ENCODE peak calls at places on chromosomes 3 and 15, in nine cellular contexts. U is left ventricle myocardium inferior, T is WERI-Rb-1, N is Calu3, F is mesothelial cell of epicardium, Y is cardiac fibroblast, E is endothelial cell, B is GM20000, R is AG09319. H is an unnamed sample.

GRCh38 chr3:68878322-68878721 is 54.0 kb downstream of the TAFA4 start:
- DNase-seq in U (no peak), T (no peak), N (peak), F (no peak), Y (peak), E (peak), B (no peak), R (no peak), H (no peak)

GRCh38 chr3:170496868-170497140 is 78.1 kb downstream of the CLDN11 start:
- DNase-seq in U (no peak), T (no peak), N (no peak), F (no peak), Y (no peak), E (no peak), B (no peak), R (no peak), H (no peak)

GRCh38 chr3:155637567-155637966 is 107.3 kb downstream of the PLCH1 start:
- DNase-seq in U (no peak), T (no peak), N (no peak), F (no peak), Y (no peak), E (no peak), B (no peak), R (no peak), H (no peak)

GRCh38 chr3:20141306-20141705 is 44.7 kb downstream of the SGO1 start:
- DNase-seq in U (no peak), T (no peak), N (no peak), F (no peak), Y (no peak), E (no peak), B (no peak), R (no peak), H (no peak)

GRCh38 chr3:160368804-160369203 is 30.2 kb downstream of the IFT80 start:
- DNase-seq in U (no peak), T (no peak), N (no peak), F (no peak), Y (no peak), E (no peak), B (no peak), R (no peak), H (no peak)

GRCh38 chr3:144055604-144056003 is 84.0 kb downstream of the DIPK2A start:
- DNase-seq in U (no peak), T (no peak), N (no peak), F (no peak), Y (peak), E (no peak), B (no peak), R (no peak), H (no peak)

GRCh38 chr15:53462631-53463030 is 296.8 kb downstream of the WDR72 start:
- DNase-seq in U (no peak), T (no peak), N (no peak), F (no peak), Y (no peak), E (no peak), B (no peak), R (no peak), H (no peak)

GRCh38 chr3:33831053-33831452 is 32.6 kb downstream of the PDCD6IP start:
- DNase-seq in U (no peak), T (no peak), N (no peak), F (no peak), Y (no peak), E (no peak), B (no peak), R (no peak), H (no peak)

GRCh38 chr3:115667175-115668065 is 44.1 kb downstream of the GAP43 start:
- DNase-seq in U (no peak), T (no peak), N (no peak), F (no peak), Y (no peak), E (no peak), B (no peak), R (no peak), H (no peak)

GRCh38 chr3:112973325-112974177 is 1.4 kb downstream of the CD200R1 start:
- DNase-seq in U (no peak), T (no peak), N (no peak), F (no peak), Y (no peak), E (no peak), B (peak), R (no peak), H (no peak)

GRCh38 chr3:14057701-14058100 is 67.0 kb downstream of the CHCHD4 start:
- DNase-seq in U (no peak), T (no peak), N (peak), F (no peak), Y (no peak), E (no peak), B (no peak), R (no peak), H (no peak)

GRCh38 chr15:101669744-101670143 is 17.6 kb upstream of the TM2D3 start:
- DNase-seq in U (no peak), T (no peak), N (no peak), F (no peak), Y (peak), E (no peak), B (no peak), R (no peak), H (no peak)

GRCh38 chr3:113531826-113532697 is at the start of gene SIDT1:
- DNase-seq in U (no peak), T (no peak), N (peak), F (no peak), Y (peak), E (no peak), B (peak), R (no peak), H (peak)

DNA sequence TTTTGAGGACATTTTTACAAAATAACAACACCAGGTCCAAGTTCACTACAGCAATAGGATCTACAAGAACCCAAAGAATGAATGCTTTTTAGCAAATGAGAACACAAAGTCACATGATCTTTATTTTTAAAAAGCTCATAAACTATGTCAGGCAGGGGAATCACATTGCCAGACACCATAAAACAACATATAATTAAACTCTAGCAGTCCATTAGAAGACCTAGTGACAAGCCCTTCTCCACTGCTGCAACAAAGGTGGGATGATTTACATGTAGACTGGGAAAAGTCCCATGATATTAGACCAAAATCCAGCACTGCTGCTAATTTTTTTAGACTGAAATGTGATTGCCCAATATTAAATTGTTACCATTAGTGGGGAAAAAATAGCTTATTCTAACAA is 92.6 kb downstream of the FHIT start:
- DNase-seq in U (no peak), T (no peak), N (no peak), F (no peak), Y (no peak), E (no peak), B (no peak), R (no peak), H (no peak)
- TF ChIP-seq CTCF in U (no peak), T (no peak), N (no peak), F (no peak), Y (no peak), E (no peak), B (no peak), R (no peak), H (no peak)

DNA sequence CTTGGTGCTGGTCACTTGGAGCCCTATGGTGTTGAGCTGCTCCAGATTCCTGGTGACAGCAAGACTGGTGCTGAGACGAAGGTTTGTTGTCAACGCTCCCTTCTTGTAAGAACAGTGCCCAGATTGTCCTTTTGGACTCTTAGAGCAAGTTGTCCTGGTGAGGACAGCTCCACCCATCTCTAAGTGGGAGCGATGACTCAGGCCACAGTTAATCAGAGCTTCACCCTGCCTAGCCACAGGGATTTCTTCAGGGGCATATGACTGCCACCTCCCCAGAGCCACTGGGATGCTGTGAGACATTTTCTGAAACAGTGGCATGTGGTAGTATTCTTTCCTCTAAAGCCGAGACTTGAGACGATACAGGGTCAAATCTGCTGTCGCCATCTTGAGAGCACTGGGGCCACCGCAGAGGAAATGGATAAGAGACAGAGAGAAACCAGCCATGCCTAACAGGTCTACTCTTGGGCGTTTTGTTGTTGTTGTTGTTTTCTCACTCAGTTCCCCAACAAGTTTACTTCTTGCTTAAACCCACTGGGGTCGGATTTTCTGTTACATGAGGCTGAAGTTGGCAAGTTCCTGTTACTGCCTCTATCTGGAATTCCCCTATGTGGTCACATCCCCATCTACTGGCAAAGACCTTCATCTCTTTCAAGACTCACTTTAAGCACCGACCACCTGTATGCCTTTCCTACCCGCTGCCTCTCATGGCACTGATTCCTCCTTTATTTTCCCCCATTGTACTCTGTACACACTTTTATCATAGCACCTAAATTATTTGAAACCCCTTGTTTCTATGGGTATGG is 16.0 kb upstream of the PCOLCE2 start:
- DNase-seq in U (no peak), T (peak), N (peak), F (no peak), Y (peak), E (no peak), B (no peak), R (no peak), H (no peak)
- TF ChIP-seq CTCF in U (no peak), T (peak), N (peak), F (no peak), Y (peak), E (no peak), B (no peak), R (no peak), H (no peak)

DNA sequence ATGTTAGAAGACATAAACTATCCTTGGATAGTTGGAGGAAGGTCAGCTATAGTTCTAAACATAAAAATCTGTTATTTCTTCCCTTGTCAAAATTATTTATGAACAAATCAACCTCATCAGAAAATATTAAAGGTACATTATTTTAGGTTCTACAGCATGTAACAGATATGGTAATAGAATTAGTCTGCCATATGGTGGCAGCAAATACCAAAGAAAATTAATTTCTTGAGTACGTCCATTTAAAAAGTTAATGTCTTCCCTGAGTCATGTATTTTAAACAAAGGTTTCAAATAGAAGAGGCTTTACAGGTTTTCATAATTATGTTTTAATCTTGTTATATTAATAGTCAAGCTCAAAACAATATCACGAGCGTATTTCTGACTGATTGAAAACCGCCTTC is 17.9 kb upstream of the ANKRD28 start:
- DNase-seq in U (no peak), T (no peak), N (no peak), F (no peak), Y (peak), E (no peak), B (peak), R (peak), H (no peak)
- TF ChIP-seq CTCF in U (peak), T (no peak), N (no peak), F (peak), Y (peak), E (peak), B (no peak), R (peak), H (peak)

GRCh38 chr3:119316313-119316670 is 22.1 kb downstream of the ARHGAP31 start:
- DNase-seq in U (no peak), T (no peak), N (no peak), F (no peak), Y (no peak), E (no peak), B (no peak), R (no peak), H (no peak)
- TF ChIP-seq CTCF in U (no peak), T (no peak), N (no peak), F (no peak), Y (no peak), E (no peak), B (no peak), R (no peak), H (no peak)

DNA sequence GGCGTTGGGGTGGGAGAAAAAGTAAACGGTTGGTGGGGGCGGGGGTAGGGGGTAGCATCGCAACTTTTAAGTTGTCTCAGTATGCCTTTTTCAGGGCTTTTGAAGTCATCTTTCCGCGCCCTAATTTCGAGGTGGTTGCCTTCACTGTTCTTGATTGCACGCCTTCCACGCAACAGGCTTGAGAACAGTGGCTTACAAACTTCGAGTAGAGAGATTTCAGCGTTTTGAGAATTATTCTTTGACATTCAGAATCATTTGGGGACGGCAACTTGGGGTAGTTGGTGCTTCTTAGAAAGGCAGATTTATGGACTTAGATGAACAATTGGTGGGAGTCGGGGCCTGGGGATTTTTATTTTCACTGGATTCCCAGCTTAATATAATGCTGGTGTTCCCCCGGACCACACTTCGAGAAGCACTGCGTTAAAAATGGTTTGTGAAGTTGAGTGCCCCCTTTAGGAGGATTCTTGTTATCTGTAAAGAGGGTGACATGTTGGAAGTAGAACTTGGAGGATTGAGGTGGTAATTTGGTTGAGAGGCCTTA is 880 bp downstream of the PPP4R2 start:
- DNase-seq in U (no peak), T (peak), N (peak), F (no peak), Y (peak), E (peak), B (peak), R (peak), H (peak)
- TF ChIP-seq CTCF in U (peak), T (peak), N (peak), F (no peak), Y (peak), E (no peak), B (peak), R (peak), H (no peak)

GRCh38 chr3:138092023-138092422 is 23.4 kb downstream of the DZIP1L start:
- DNase-seq in U (no peak), T (no peak), N (no peak), F (no peak), Y (peak), E (no peak), B (no peak), R (no peak), H (no peak)

GRCh38 chr3:138093721-138094120 is 21.7 kb downstream of the DZIP1L start:
- DNase-seq in U (no peak), T (no peak), N (no peak), F (no peak), Y (peak), E (no peak), B (no peak), R (no peak), H (no peak)

GRCh38 chr3:138099417-138099816 is 16.0 kb downstream of the DZIP1L start:
- DNase-seq in U (no peak), T (no peak), N (no peak), F (no peak), Y (no peak), E (no peak), B (no peak), R (no peak), H (no peak)

GRCh38 chr3:138097192-138097829 is 18.1 kb downstream of the DZIP1L start:
- DNase-seq in U (no peak), T (peak), N (peak), F (no peak), Y (no peak), E (peak), B (no peak), R (no peak), H (no peak)
- TF ChIP-seq CTCF in U (peak), T (peak), N (peak), F (peak), Y (peak), E (peak), B (no peak), R (peak), H (no peak)

GRCh38 chr3:64027708-64028107 is 4.4 kb upstream of the PSMD6 start:
- DNase-seq in U (no peak), T (no peak), N (no peak), F (no peak), Y (no peak), E (no peak), B (no peak), R (no peak), H (no peak)
- TF ChIP-seq CTCF in U (no peak), T (no peak), N (no peak), F (no peak), Y (no peak), E (no peak), B (no peak), R (no peak), H (no peak)

DNA sequence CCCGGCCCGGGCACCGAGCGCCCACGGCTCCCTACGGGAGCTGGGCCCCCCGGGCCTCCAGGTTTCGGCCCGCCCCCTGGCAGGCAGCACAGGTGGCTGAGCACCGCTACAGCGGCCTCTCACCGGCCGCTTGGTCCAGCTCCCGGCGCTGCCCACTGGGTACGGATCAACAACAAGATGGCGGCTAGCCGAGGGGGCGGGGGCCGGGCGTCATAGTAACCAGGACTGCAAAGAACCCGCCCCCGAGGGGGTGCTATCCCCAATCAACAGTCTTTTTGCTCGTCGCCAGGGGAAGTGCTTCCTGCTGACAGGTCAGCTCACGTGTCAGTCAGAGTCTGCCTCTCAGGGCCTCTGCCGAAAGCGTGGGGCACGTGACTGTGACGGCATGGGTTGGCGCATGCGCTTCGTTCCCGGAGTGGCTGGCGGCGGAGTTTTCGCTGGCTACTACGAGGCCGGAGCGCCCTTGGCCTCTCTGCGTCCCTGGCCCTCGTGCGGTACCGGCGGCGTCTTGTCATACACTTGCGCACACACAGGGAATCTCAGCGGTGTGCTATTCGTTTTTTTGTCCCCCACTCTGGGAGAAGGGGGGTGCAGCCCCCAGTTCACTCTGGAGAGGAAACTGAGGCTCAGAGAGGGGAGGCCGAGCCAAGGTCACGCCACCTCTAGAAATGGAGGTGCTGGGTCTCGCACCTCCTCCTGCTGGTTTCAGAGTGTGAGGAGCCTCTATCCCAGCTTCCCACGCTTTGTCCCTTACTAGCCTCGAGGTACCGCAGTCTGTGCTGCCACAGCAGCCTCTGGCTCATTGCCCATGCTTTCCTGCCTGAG is at the start of gene IP6K1:
- DNase-seq in U (peak), T (peak), N (peak), F (peak), Y (peak), E (peak), B (peak), R (peak), H (peak)
- TF ChIP-seq CTCF in U (no peak), T (no peak), N (no peak), F (no peak), Y (no peak), E (no peak), B (no peak), R (no peak), H (no peak)

DNA sequence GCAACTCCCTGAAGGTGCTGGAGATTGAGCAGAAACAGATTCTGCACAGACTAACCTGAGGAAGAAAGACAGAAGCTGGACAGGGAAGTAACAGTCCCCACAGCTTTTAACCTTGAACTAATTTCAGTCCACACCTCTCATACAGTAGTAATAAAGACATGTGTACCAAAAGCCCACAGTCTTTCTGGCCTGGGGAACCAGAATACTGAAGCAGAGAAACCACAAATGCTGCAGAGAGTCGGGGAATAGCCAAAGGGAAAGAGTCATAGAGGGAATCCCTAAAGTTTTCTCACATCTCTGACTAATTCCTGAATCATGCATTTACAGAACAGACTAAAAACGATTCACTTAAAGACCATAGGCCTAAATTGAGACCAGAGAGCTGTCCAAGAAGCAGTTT is 503.4 kb upstream of the NECTIN3 start:
- DNase-seq in U (no peak), T (no peak), N (no peak), F (no peak), Y (peak), E (no peak), B (no peak), R (peak), H (no peak)
- TF ChIP-seq CTCF in U (no peak), T (no peak), N (no peak), F (no peak), Y (no peak), E (no peak), B (no peak), R (no peak), H (no peak)

H was measured in body of pancreas.